ENCODE peak calls at places on chromosome 19, in six cellular contexts. R is cardiac septum; J is non-pigmented ciliary epithelial cell; L is stimulated activated CD4-positive, alpha-beta T cell treated with anti-CD3 and anti-CD28 coated beads, TNF-alpha, amount 100 ng/mL, for 4 hours; P is stimulated activated naive CD8-positive, alpha-beta T cell treated with anti-CD3 and anti-CD28 coated beads, Interleukin-15, Interleukin-2, amounts not matched to agents 100 U/mL and 50 U/mL, for 24 hours; Z is PC-3. W is an unnamed sample.

GRCh38 chr19:10390652-10391286 is 10.4 kb upstream of the TYK2 start:
- DNase-seq in Z (peak), L (no peak), J (no peak), R (no peak), P (peak), W (peak)

GRCh38 chr19:32351807-32352630 is 6.6 kb downstream of the ZNF507 start:
- DNase-seq in L (no peak), Z (peak), J (no peak), P (no peak), R (no peak), W (no peak)

GRCh38 chr19:4206818-4207484 is 22.4 kb upstream of the EBI3 start:
- DNase-seq in P (no peak), Z (no peak), L (no peak), R (no peak), J (no peak), W (no peak)

GRCh38 chr19:7250951-7251350 is 43.3 kb downstream of the INSR start:
- DNase-seq in Z (no peak), J (no peak), L (no peak), P (no peak), R (no peak), W (no peak)

GRCh38 chr19:31066385-31066784 is 282.9 kb downstream of the TSHZ3 start:
- DNase-seq in Z (peak), J (peak), L (no peak), R (no peak), P (no peak), W (no peak)

GRCh38 chr19:23101241-23101640 is 15.6 kb upstream of the ZNF730 start:
- DNase-seq in J (no peak), L (no peak), P (no peak), R (no peak), Z (peak), W (no peak)

GRCh38 chr19:2720777-2721569 is at the start of gene DIRAS1:
- DNase-seq in L (no peak), P (no peak), R (no peak), Z (no peak), J (no peak), W (no peak)

GRCh38 chr19:3405261-3405653 is 38.9 kb downstream of the NFIC start:
- DNase-seq in J (no peak), Z (no peak), L (no peak), R (no peak), P (no peak), W (no peak)

GRCh38 chr19:24159707-24160106 is 72.7 kb downstream of the ZNF254 start:
- DNase-seq in L (no peak), Z (peak), P (no peak), R (no peak), J (no peak), W (no peak)

GRCh38 chr19:28358604-28359003 is 854.3 kb downstream of the UQCRFS1 start:
- DNase-seq in J (no peak), P (no peak), R (no peak), Z (no peak), L (no peak), W (no peak)

GRCh38 chr19:50607874-50608785 is 31.6 kb downstream of the SYT3 start:
- DNase-seq in R (no peak), Z (peak), J (peak), P (peak), L (peak), W (peak)

GRCh38 chr19:47633516-47633915 is 24.6 kb downstream of the BICRA start:
- DNase-seq in Z (peak), R (no peak), L (no peak), P (no peak), J (no peak), W (no peak)

GRCh38 chr19:4773047-4773640 is 18.4 kb upstream of the FEM1A start:
- DNase-seq in R (no peak), J (no peak), Z (no peak), L (no peak), P (no peak), W (no peak)